ENCODE peak calls at places on chromosomes 5 and 9, in ten cellular contexts. One of them, this sample, is unnamed.

GRCh38 chr9:124321935-124322334 is 64.2 kb downstream of the NEK6 start:
- DNase-seq in colonic mucosa: no peak
- DNase-seq in neuronal stem cell: no peak
- DNase-seq in osteoblast: peak
- DNase-seq in dorsolateral prefrontal cortex: no peak
- DNase-seq in PC-9: no peak
- DNase-seq in upper lobe of right lung: no peak
- DNase-seq in PC-3: no peak
- DNase-seq in small intestine: no peak
- DNase-seq in heart left ventricle: no peak
- DNase-seq in this sample: no peak

GRCh38 chr9:23044549-23044948 is 597.9 kb downstream of the DMRTA1 start:
- DNase-seq in small intestine: no peak
- DNase-seq in neuronal stem cell: no peak
- DNase-seq in osteoblast: no peak
- DNase-seq in upper lobe of right lung: no peak
- DNase-seq in dorsolateral prefrontal cortex: no peak
- DNase-seq in PC-9: no peak
- DNase-seq in heart left ventricle: no peak
- DNase-seq in PC-3: peak
- DNase-seq in colonic mucosa: no peak
- DNase-seq in this sample: no peak

GRCh38 chr9:98104445-98104881 is 14.6 kb downstream of the TRIM14 start:
- DNase-seq in PC-3: no peak
- DNase-seq in upper lobe of right lung: no peak
- DNase-seq in dorsolateral prefrontal cortex: no peak
- DNase-seq in small intestine: no peak
- DNase-seq in neuronal stem cell: no peak
- DNase-seq in PC-9: no peak
- DNase-seq in heart left ventricle: no peak
- DNase-seq in colonic mucosa: no peak
- DNase-seq in osteoblast: no peak
- DNase-seq in this sample: no peak

GRCh38 chr5:177508837-177509236 is 789 bp downstream of the DOK3 start:
- DNase-seq in heart left ventricle: no peak
- DNase-seq in dorsolateral prefrontal cortex: no peak
- DNase-seq in upper lobe of right lung: no peak
- DNase-seq in osteoblast: no peak
- DNase-seq in PC-9: no peak
- DNase-seq in PC-3: no peak
- DNase-seq in neuronal stem cell: no peak
- DNase-seq in small intestine: no peak
- DNase-seq in colonic mucosa: no peak
- DNase-seq in this sample: no peak

GRCh38 chr9:16367605-16368424 is 502.7 kb downstream of the BNC2 start:
- DNase-seq in neuronal stem cell: no peak
- DNase-seq in osteoblast: no peak
- DNase-seq in upper lobe of right lung: no peak
- DNase-seq in dorsolateral prefrontal cortex: no peak
- DNase-seq in small intestine: no peak
- DNase-seq in heart left ventricle: no peak
- DNase-seq in colonic mucosa: no peak
- DNase-seq in PC-3: peak
- DNase-seq in PC-9: peak
- DNase-seq in this sample: no peak

GRCh38 chr5:66840527-66841013 is 244.4 kb downstream of the MAST4 start:
- DNase-seq in colonic mucosa: no peak
- DNase-seq in PC-9: no peak
- DNase-seq in upper lobe of right lung: no peak
- DNase-seq in neuronal stem cell: no peak
- DNase-seq in dorsolateral prefrontal cortex: no peak
- DNase-seq in osteoblast: no peak
- DNase-seq in small intestine: no peak
- DNase-seq in PC-3: peak
- DNase-seq in heart left ventricle: no peak
- DNase-seq in this sample: no peak

GRCh38 chr5:80204808-80205614 is 50.8 kb downstream of the SERINC5 start:
- DNase-seq in upper lobe of right lung: no peak
- DNase-seq in neuronal stem cell: no peak
- DNase-seq in PC-9: no peak
- DNase-seq in colonic mucosa: peak
- DNase-seq in osteoblast: no peak
- DNase-seq in dorsolateral prefrontal cortex: no peak
- DNase-seq in small intestine: peak
- DNase-seq in heart left ventricle: no peak
- DNase-seq in PC-3: no peak
- DNase-seq in this sample: no peak

GRCh38 chr5:135174315-135175096 is 140.5 kb upstream of the PITX1 start:
- DNase-seq in neuronal stem cell: no peak
- DNase-seq in PC-9: no peak
- DNase-seq in colonic mucosa: no peak
- DNase-seq in small intestine: no peak
- DNase-seq in dorsolateral prefrontal cortex: no peak
- DNase-seq in heart left ventricle: no peak
- DNase-seq in osteoblast: no peak
- DNase-seq in PC-3: no peak
- DNase-seq in upper lobe of right lung: no peak
- DNase-seq in this sample: no peak

GRCh38 chr5:170861855-170862766 is at the start of gene RANBP17:
- DNase-seq in dorsolateral prefrontal cortex: peak
- DNase-seq in osteoblast: peak
- DNase-seq in small intestine: peak
- DNase-seq in neuronal stem cell: peak
- DNase-seq in upper lobe of right lung: peak
- DNase-seq in colonic mucosa: peak
- DNase-seq in PC-9: peak
- DNase-seq in PC-3: peak
- DNase-seq in heart left ventricle: peak
- DNase-seq in this sample: no peak

GRCh38 chr5:37722236-37723146 is 117.3 kb downstream of the GDNF start:
- DNase-seq in PC-9: peak
- DNase-seq in small intestine: no peak
- DNase-seq in heart left ventricle: no peak
- DNase-seq in dorsolateral prefrontal cortex: no peak
- DNase-seq in upper lobe of right lung: no peak
- DNase-seq in colonic mucosa: no peak
- DNase-seq in neuronal stem cell: peak
- DNase-seq in PC-3: peak
- DNase-seq in osteoblast: no peak
- DNase-seq in this sample: peak

GRCh38 chr5:173242079-173242478 is 7.1 kb upstream of the NKX2-5 start:
- DNase-seq in PC-3: no peak
- DNase-seq in osteoblast: no peak
- DNase-seq in neuronal stem cell: no peak
- DNase-seq in dorsolateral prefrontal cortex: no peak
- DNase-seq in colonic mucosa: no peak
- DNase-seq in PC-9: no peak
- DNase-seq in heart left ventricle: no peak
- DNase-seq in small intestine: no peak
- DNase-seq in upper lobe of right lung: no peak
- DNase-seq in this sample: no peak

GRCh38 chr5:173243808-173244305 is 8.9 kb upstream of the NKX2-5 start:
- DNase-seq in neuronal stem cell: no peak
- DNase-seq in small intestine: no peak
- DNase-seq in PC-9: no peak
- DNase-seq in colonic mucosa: no peak
- DNase-seq in dorsolateral prefrontal cortex: no peak
- DNase-seq in osteoblast: peak
- DNase-seq in PC-3: no peak
- DNase-seq in heart left ventricle: peak
- DNase-seq in upper lobe of right lung: no peak
- DNase-seq in this sample: no peak

GRCh38 chr5:173245319-173246134 is 10.5 kb upstream of the NKX2-5 start:
- DNase-seq in PC-3: no peak
- DNase-seq in osteoblast: peak
- DNase-seq in colonic mucosa: no peak
- DNase-seq in dorsolateral prefrontal cortex: no peak
- DNase-seq in PC-9: no peak
- DNase-seq in small intestine: no peak
- DNase-seq in heart left ventricle: peak
- DNase-seq in neuronal stem cell: no peak
- DNase-seq in upper lobe of right lung: no peak
- DNase-seq in this sample: no peak

GRCh38 chr5:173242675-173243085 is 7.7 kb upstream of the NKX2-5 start:
- DNase-seq in neuronal stem cell: no peak
- DNase-seq in heart left ventricle: peak
- DNase-seq in osteoblast: no peak
- DNase-seq in colonic mucosa: no peak
- DNase-seq in PC-9: no peak
- DNase-seq in PC-3: no peak
- DNase-seq in dorsolateral prefrontal cortex: no peak
- DNase-seq in upper lobe of right lung: no peak
- DNase-seq in small intestine: no peak
- DNase-seq in this sample: no peak

DNA sequence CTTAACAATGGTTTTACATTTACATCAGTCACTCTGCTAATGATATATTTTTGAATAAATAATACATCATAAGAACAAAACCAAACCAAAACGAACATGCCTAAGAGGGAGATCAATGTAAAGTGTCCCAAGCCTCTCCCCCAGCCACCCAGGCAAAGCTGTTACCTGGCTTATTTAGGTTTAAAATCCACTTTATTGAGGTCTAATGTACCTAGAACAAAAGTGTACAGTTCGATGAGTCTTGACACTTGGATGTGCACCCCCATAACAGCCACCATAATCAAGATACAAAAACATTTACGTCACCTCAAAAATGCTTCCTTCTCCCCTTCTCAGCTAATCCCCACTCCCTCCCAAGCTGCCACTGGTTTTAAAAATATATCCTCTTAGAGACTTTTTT is 8.2 kb upstream of the NKX2-5 start:
- DNase-seq in heart left ventricle: no peak
- DNase-seq in upper lobe of right lung: no peak
- DNase-seq in small intestine: no peak
- DNase-seq in PC-3: no peak
- DNase-seq in dorsolateral prefrontal cortex: no peak
- DNase-seq in PC-9: no peak
- DNase-seq in colonic mucosa: no peak
- DNase-seq in neuronal stem cell: no peak
- DNase-seq in osteoblast: peak
- DNase-seq in this sample: no peak
- H3K4me3 ChIP-seq in heart left ventricle: peak
- H3K4me3 ChIP-seq in upper lobe of right lung: no peak
- H3K4me3 ChIP-seq in small intestine: no peak
- H3K4me3 ChIP-seq in PC-3: no peak
- H3K4me3 ChIP-seq in dorsolateral prefrontal cortex: no peak
- H3K4me3 ChIP-seq in PC-9: no peak
- H3K4me3 ChIP-seq in colonic mucosa: no peak
- H3K4me3 ChIP-seq in neuronal stem cell: no peak
- H3K4me3 ChIP-seq in osteoblast: no peak
- H3K4me3 ChIP-seq in this sample: no peak

GRCh38 chr9:69190866-69191672 is 17.0 kb downstream of the TJP2 start:
- DNase-seq in dorsolateral prefrontal cortex: no peak
- DNase-seq in small intestine: no peak
- DNase-seq in colonic mucosa: no peak
- DNase-seq in upper lobe of right lung: no peak
- DNase-seq in osteoblast: no peak
- DNase-seq in heart left ventricle: no peak
- DNase-seq in PC-9: no peak
- DNase-seq in PC-3: no peak
- DNase-seq in neuronal stem cell: no peak
- DNase-seq in this sample: no peak

GRCh38 chr9:69190086-69190865 is 16.2 kb downstream of the TJP2 start:
- DNase-seq in upper lobe of right lung: no peak
- DNase-seq in osteoblast: no peak
- DNase-seq in heart left ventricle: no peak
- DNase-seq in colonic mucosa: no peak
- DNase-seq in small intestine: no peak
- DNase-seq in dorsolateral prefrontal cortex: no peak
- DNase-seq in PC-3: no peak
- DNase-seq in PC-9: no peak
- DNase-seq in neuronal stem cell: no peak
- DNase-seq in this sample: no peak

GRCh38 chr9:69188975-69189374 is 14.9 kb downstream of the TJP2 start:
- DNase-seq in dorsolateral prefrontal cortex: no peak
- DNase-seq in colonic mucosa: no peak
- DNase-seq in upper lobe of right lung: no peak
- DNase-seq in PC-9: no peak
- DNase-seq in heart left ventricle: no peak
- DNase-seq in osteoblast: no peak
- DNase-seq in neuronal stem cell: no peak
- DNase-seq in small intestine: no peak
- DNase-seq in PC-3: no peak
- DNase-seq in this sample: no peak

GRCh38 chr9:69184266-69184665 is 10.2 kb downstream of the TJP2 start:
- DNase-seq in osteoblast: no peak
- DNase-seq in small intestine: no peak
- DNase-seq in PC-3: no peak
- DNase-seq in neuronal stem cell: no peak
- DNase-seq in upper lobe of right lung: no peak
- DNase-seq in heart left ventricle: no peak
- DNase-seq in PC-9: no peak
- DNase-seq in colonic mucosa: no peak
- DNase-seq in dorsolateral prefrontal cortex: no peak
- DNase-seq in this sample: no peak

GRCh38 chr9:69186841-69187611 is 12.9 kb downstream of the TJP2 start:
- DNase-seq in colonic mucosa: no peak
- DNase-seq in upper lobe of right lung: no peak
- DNase-seq in PC-3: peak
- DNase-seq in dorsolateral prefrontal cortex: no peak
- DNase-seq in PC-9: peak
- DNase-seq in small intestine: no peak
- DNase-seq in heart left ventricle: no peak
- DNase-seq in neuronal stem cell: no peak
- DNase-seq in osteoblast: peak
- DNase-seq in this sample: no peak
- H3K27ac ChIP-seq in colonic mucosa: no peak
- H3K27ac ChIP-seq in upper lobe of right lung: peak
- H3K27ac ChIP-seq in PC-3: peak
- H3K27ac ChIP-seq in dorsolateral prefrontal cortex: peak
- H3K27ac ChIP-seq in PC-9: peak
- H3K27ac ChIP-seq in small intestine: no peak
- H3K27ac ChIP-seq in heart left ventricle: peak
- H3K27ac ChIP-seq in neuronal stem cell: no peak
- H3K27ac ChIP-seq in osteoblast: peak
- H3K27ac ChIP-seq in this sample: no peak

DNA sequence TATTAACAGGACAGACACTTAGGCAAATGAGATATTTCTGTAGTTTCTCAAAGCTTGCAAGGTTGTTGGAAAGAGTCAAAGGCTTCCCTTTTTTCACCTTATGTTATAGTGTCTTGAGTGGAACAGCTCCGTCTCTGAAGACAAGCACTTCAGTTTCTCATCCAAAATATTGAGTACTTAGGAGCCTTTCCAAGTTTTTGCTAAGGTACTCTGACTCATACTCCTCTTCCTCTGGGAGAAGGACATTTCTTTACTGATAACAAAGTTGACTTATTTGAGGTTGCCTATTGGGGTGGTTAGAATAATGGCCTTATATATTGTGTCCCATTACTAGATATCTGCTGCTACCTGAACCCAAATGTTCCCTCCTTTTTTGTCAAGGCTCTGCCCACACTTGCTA is 869.6 kb downstream of the MAT2B start:
- DNase-seq in small intestine: no peak
- DNase-seq in colonic mucosa: no peak
- DNase-seq in dorsolateral prefrontal cortex: no peak
- DNase-seq in heart left ventricle: no peak
- DNase-seq in PC-9: no peak
- DNase-seq in PC-3: peak
- DNase-seq in osteoblast: no peak
- DNase-seq in upper lobe of right lung: no peak
- DNase-seq in neuronal stem cell: no peak
- DNase-seq in this sample: no peak
- H3K4me3 ChIP-seq in small intestine: no peak
- H3K4me3 ChIP-seq in colonic mucosa: no peak
- H3K4me3 ChIP-seq in dorsolateral prefrontal cortex: no peak
- H3K4me3 ChIP-seq in heart left ventricle: no peak
- H3K4me3 ChIP-seq in PC-9: no peak
- H3K4me3 ChIP-seq in PC-3: no peak
- H3K4me3 ChIP-seq in osteoblast: no peak
- H3K4me3 ChIP-seq in upper lobe of right lung: no peak
- H3K4me3 ChIP-seq in neuronal stem cell: no peak
- H3K4me3 ChIP-seq in this sample: no peak

GRCh38 chr9:136007906-136008692 is 46.9 kb upstream of the UBAC1 start:
- DNase-seq in colonic mucosa: no peak
- DNase-seq in PC-3: peak
- DNase-seq in heart left ventricle: no peak
- DNase-seq in osteoblast: peak
- DNase-seq in small intestine: no peak
- DNase-seq in upper lobe of right lung: no peak
- DNase-seq in PC-9: no peak
- DNase-seq in dorsolateral prefrontal cortex: no peak
- DNase-seq in neuronal stem cell: no peak
- DNase-seq in this sample: peak
- H3K27ac ChIP-seq in colonic mucosa: peak
- H3K27ac ChIP-seq in PC-3: peak
- H3K27ac ChIP-seq in heart left ventricle: no peak
- H3K27ac ChIP-seq in osteoblast: no peak
- H3K27ac ChIP-seq in small intestine: no peak
- H3K27ac ChIP-seq in upper lobe of right lung: peak
- H3K27ac ChIP-seq in PC-9: no peak
- H3K27ac ChIP-seq in dorsolateral prefrontal cortex: no peak
- H3K27ac ChIP-seq in neuronal stem cell: peak
- H3K27ac ChIP-seq in this sample: peak

This sample was measured in AG04450.